ENCODE peak calls at places on chromosome 5, in nine cellular contexts. E is naive thymus-derived CD4-positive, alpha-beta T cell; X is AG04450; H is left ventricle myocardium inferior; P is heart right ventricle; R is esophagus muscularis mucosa; U is ovary; V is adrenal gland; M is psoas muscle. I is an unnamed sample.

GRCh38 chr5:127192150-127192549 is 98.4 kb upstream of the MEGF10 start:
- DNase-seq in M (no peak), E (no peak), U (no peak), P (no peak), V (no peak), H (no peak), R (no peak), X (no peak), I (no peak)

GRCh38 chr5:141958773-141959172 is 771 bp upstream of the PCDH12 start:
- DNase-seq in H (no peak), P (peak; percentile 48), E (no peak), U (no peak), X (no peak), R (no peak), V (no peak), M (peak; percentile 41), I (no peak)

GRCh38 chr5:1799110-1799601 is 481 bp downstream of the MRPL36 start:
- DNase-seq in P (no peak), U (peak; percentile 57), V (peak; percentile 27), R (no peak), M (peak; percentile 30), E (peak; percentile 10), X (no peak), H (no peak), I (no peak)

GRCh38 chr5:145510324-145510723 is 324.8 kb downstream of the PRELID2 start:
- DNase-seq in E (no peak), X (peak; percentile 18), H (no peak), V (no peak), R (no peak), M (peak; percentile 6), P (no peak), U (peak; percentile 22), I (no peak)

GRCh38 chr5:67474597-67475238 is 278.1 kb upstream of the CD180 start:
- DNase-seq in E (no peak), V (no peak), M (no peak), X (no peak), P (no peak), R (no peak), U (no peak), H (no peak), I (no peak)

GRCh38 chr5:125699860-125700259 is 723.3 kb upstream of the GRAMD2B start:
- DNase-seq in R (no peak), X (no peak), U (no peak), M (no peak), P (no peak), E (no peak), H (no peak), V (no peak), I (no peak)

GRCh38 chr5:34833991-34834793 is 4.8 kb upstream of the TTC23L start:
- DNase-seq in U (no peak), X (no peak), M (no peak), H (no peak), V (no peak), E (no peak), P (no peak), R (no peak), I (no peak)

GRCh38 chr5:138583984-138584637 is 8.9 kb upstream of the HSPA9 start:
- DNase-seq in R (no peak), U (no peak), E (no peak), M (no peak), V (no peak), P (no peak), H (no peak), X (no peak), I (no peak)

GRCh38 chr5:55582256-55582655 is 47.5 kb upstream of the PLPP1 start:
- DNase-seq in V (no peak), U (no peak), R (no peak), M (no peak), P (no peak), E (peak; percentile 20), H (no peak), X (no peak), I (no peak)

GRCh38 chr5:56345352-56345751 is 112.2 kb upstream of the ANKRD55 start:
- DNase-seq in M (no peak), V (no peak), P (no peak), H (no peak), R (no peak), E (no peak), U (no peak), X (no peak), I (no peak)

GRCh38 chr5:52787600-52788504 is at the start of the genes ITGA1 and PELO:
- DNase-seq in P (peak; percentile 77), U (peak; percentile 77), H (peak; percentile 67), R (peak; percentile 97), V (peak; percentile 80), M (peak; percentile 79), X (peak; percentile 59), E (peak; percentile 13), I (no peak)

GRCh38 chr5:62542720-62543119 is 35.9 kb upstream of the LRRC70 start:
- DNase-seq in M (no peak), E (no peak), U (no peak), V (no peak), P (no peak), H (no peak), X (no peak), R (no peak), I (no peak)
- H3K27ac ChIP-seq in M (no peak overlapping the region), E (no peak overlapping the region), U (no peak overlapping the region), V (no peak overlapping the region), P (no peak overlapping the region), H (no peak overlapping the region), X (no peak overlapping the region), R (no peak overlapping the region), I (no peak overlapping the region)

GRCh38 chr5:168528521-168529360 is at the start of gene FBLL1:
- DNase-seq in H (no peak), U (peak; percentile 42), E (no peak), V (peak; percentile 29), P (peak; percentile 23), R (no peak), M (no peak), X (no peak), I (no peak)
- H3K27ac ChIP-seq in H (no peak within 1 kb of the TSS), U (no peak within 1 kb of the TSS), E (no peak within 1 kb of the TSS), V (no peak within 1 kb of the TSS), P (no peak within 1 kb of the TSS), R (no peak within 1 kb of the TSS), M (no peak within 1 kb of the TSS), X (no peak within 1 kb of the TSS), I (no peak within 1 kb of the TSS)

GRCh38 chr5:173020643-173021042 is 35.5 kb upstream of the CREBRF start:
- DNase-seq in U (peak; percentile 36), M (peak; percentile 29), P (no peak), R (peak; percentile 75), H (peak; percentile 37), V (no peak), E (no peak), X (no peak), I (no peak)
- H3K27ac ChIP-seq in U (no peak overlapping the region), M (no peak overlapping the region), P (peak overlapping the region; percentile 47), R (peak overlapping the region; percentile 42), H (peak overlapping the region; percentile 49), V (no peak overlapping the region), E (no peak overlapping the region), X (no peak overlapping the region), I (no peak overlapping the region)

DNA sequence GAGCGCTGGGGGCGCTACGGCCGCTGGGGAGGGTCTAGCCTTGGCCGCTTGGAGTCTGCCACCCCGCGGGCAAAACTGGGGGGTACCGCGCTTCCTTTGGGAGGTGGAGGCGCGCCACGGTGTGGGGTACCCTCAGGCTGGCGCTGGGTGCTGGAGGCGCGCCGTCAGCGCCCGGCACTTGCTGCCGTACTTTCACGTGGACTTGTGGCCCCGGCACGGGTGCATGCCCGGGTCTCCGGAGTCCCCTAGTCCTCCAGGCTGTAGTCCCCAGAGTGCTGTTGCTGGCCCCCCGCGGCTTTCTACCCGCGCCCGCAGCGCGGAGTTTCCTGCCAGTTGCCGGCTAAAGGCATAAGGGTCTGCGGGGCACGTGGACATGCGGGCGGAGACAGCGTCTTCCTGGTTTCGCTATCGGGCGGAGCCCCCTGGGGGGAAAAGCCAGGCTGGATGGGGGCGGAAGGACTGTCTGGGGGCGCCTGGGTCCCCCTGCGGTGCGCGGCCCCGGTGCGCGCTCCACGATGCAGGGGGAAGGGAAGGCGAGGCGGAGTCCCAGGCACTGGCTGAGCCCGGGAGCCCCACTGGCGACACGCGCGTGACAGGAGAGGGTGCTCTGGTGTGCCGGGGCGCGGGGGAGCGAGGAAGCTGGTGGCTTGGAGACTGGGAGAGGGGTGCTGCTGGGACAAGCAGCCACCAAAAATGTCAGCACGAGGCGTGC is 666 bp downstream of the PPARGC1B start:
- DNase-seq in X (no peak), U (peak; percentile 45), V (peak; percentile 60), E (peak; percentile 37), H (peak; percentile 65), M (peak; percentile 69), P (peak; percentile 62), R (no peak), I (no peak)
- H3K27ac ChIP-seq in X (no peak overlapping the region), U (no peak overlapping the region), V (peak overlapping the region; percentile 74), E (peak overlapping the region; percentile 67), H (peak overlapping the region; percentile 95), M (peak overlapping the region; percentile 98), P (peak overlapping the region; percentile 96), R (peak overlapping the region; percentile 97), I (peak overlapping the region; percentile 35)

DNA sequence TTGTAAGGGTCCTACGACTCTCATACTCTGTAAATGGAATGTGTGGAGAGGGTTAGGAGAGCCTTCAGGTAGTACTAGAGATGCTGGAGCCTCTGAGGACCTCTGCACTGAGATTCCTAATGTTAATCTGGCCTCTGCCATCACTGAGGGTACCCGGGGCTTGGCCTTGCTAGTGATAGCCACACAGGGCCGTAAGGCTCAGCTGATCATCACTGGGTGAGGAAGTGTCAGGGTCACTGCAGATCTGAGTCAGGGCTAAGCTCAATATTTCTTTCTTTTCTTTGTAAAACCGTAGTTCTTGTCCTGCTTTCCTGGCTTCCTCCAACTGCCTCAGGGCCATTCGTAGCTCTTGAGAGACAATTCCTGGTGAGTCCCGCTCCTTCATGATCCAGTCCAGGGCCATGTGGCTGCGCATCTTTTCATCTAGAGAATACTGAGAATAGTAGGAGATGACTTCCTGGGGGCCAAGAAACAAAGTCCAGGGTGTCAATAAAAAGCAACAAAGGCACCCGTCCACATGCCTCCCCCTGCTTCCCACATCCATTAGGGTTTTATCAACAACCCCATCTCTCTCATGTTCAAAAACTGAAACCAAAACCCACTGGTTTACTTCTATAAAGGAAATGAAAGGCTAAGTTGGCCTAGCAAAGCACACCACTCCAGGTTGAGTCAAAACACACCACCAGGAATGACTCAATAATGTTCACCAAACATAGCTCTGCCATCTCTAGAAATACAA is 47.7 kb downstream of the LIX1 start:
- DNase-seq in P (no peak), U (no peak), X (no peak), V (no peak), M (no peak), H (no peak), R (peak; percentile 80), E (no peak), I (no peak)
- H3K27ac ChIP-seq in P (no peak overlapping the region), U (no peak overlapping the region), X (no peak overlapping the region), V (no peak overlapping the region), M (no peak overlapping the region), H (no peak overlapping the region), R (no peak overlapping the region), E (no peak overlapping the region), I (no peak overlapping the region)